ENCODE peak calls at places on chromosome 6, in nine cellular contexts. K is endothelial cell; H is kidney glomerular epithelial cell; C is breast epithelium; Y is kidney epithelial cell; G is ascending aorta; B is activated CD4-positive, CD25-positive, alpha-beta regulatory T cell; D is T-helper 1 cell; A is T-helper 2 cell treated with Interferon-gamma antibody and Interleukin-4, amounts not matched to agents 5 μg/mL and 100 μg/mL, for 36 hours. M is an unnamed sample.

GRCh38 chr6:122494665-122495272 is 23.2 kb upstream of the SERINC1 start:
- DNase-seq in G (no peak), C (no peak), K (no peak), Y (no peak), A (no peak), D (no peak), B (no peak), H (no peak), M (no peak)

GRCh38 chr6:49918787-49919186 is 45.2 kb downstream of the DEFB114 start:
- DNase-seq in C (no peak), D (no peak), K (no peak), B (no peak), H (no peak), A (no peak), Y (no peak), G (no peak), M (no peak)

GRCh38 chr6:159092631-159093030 is 47.8 kb upstream of the TAGAP start:
- DNase-seq in D (no peak), C (no peak), A (no peak), H (no peak), G (no peak), Y (no peak), K (no peak), B (no peak), M (no peak)

GRCh38 chr6:37788259-37788658 is 31.3 kb upstream of the ZFAND3 start:
- DNase-seq in Y (no peak), K (no peak), D (no peak), A (no peak), B (no peak), C (no peak), H (no peak), G (no peak), M (no peak)

GRCh38 chr6:14059791-14060436 is 57.7 kb upstream of the CD83 start:
- DNase-seq in H (peak), G (no peak), Y (peak), A (no peak), D (no peak), B (no peak), K (no peak), C (peak), M (no peak)

GRCh38 chr6:147149092-147149491 is 55.1 kb upstream of the STXBP5 start:
- DNase-seq in D (no peak), A (no peak), Y (no peak), B (no peak), C (no peak), K (no peak), G (no peak), H (no peak), M (no peak)

GRCh38 chr6:119742188-119742803 is 392.7 kb upstream of the MAN1A1 start:
- DNase-seq in Y (peak), D (no peak), B (peak), K (peak), H (peak), A (peak), G (no peak), C (no peak), M (no peak)

GRCh38 chr6:44661221-44661609 is 273.7 kb downstream of the CDC5L start:
- DNase-seq in K (no peak), A (no peak), D (no peak), H (peak), C (peak), G (no peak), Y (peak), B (no peak), M (no peak)

GRCh38 chr6:169186496-169187169 is 67.0 kb downstream of the THBS2 start:
- DNase-seq in G (no peak), Y (no peak), A (no peak), B (no peak), K (no peak), H (no peak), C (no peak), D (no peak), M (no peak)

GRCh38 chr6:3222506-3223038 is 4.9 kb downstream of the TUBB2B start:
- DNase-seq in K (no peak), C (no peak), Y (no peak), B (no peak), G (no peak), H (no peak), D (no peak), A (no peak), M (no peak)

GRCh38 chr6:30075987-30076311 is 380 bp upstream of the RNF39 start:
- DNase-seq in A (no peak), H (no peak), K (no peak), C (peak), B (no peak), Y (no peak), D (no peak), G (no peak), M (no peak)

GRCh38 chr6:143059616-143060353 is 904 bp upstream of the AIG1 start:
- DNase-seq in C (peak), G (no peak), A (peak), Y (peak), B (no peak), K (no peak), H (peak), D (no peak), M (no peak)

GRCh38 chr6:37625591-37626374 is 71.9 kb downstream of the MDGA1 start:
- DNase-seq in D (no peak), A (no peak), B (no peak), G (no peak), K (no peak), C (no peak), H (no peak), Y (no peak), M (no peak)

GRCh38 chr6:148193063-148193680 is 149.5 kb upstream of the SASH1 start:
- DNase-seq in K (no peak), Y (peak), A (no peak), G (no peak), B (no peak), H (peak), C (peak), D (no peak), M (no peak)

GRCh38 chr6:136037246-136037884 is 185.9 kb downstream of the PDE7B start:
- DNase-seq in Y (no peak), C (no peak), D (no peak), H (peak), G (no peak), K (no peak), B (no peak), A (peak), M (no peak)

GRCh38 chr6:111030008-111031006 is 48.5 kb downstream of the RPF2 start:
- DNase-seq in G (no peak), K (no peak), C (no peak), Y (no peak), B (no peak), H (no peak), A (no peak), D (no peak), M (no peak)

GRCh38 chr6:24985313-24985712 is 49.6 kb upstream of the RIPOR2 start:
- DNase-seq in A (no peak), G (no peak), C (no peak), H (no peak), B (no peak), D (no peak), K (no peak), Y (no peak), M (no peak)

GRCh38 chr6:1657116-1657776 is 47.5 kb downstream of the FOXC1 start:
- DNase-seq in K (no peak), B (no peak), C (no peak), A (no peak), G (no peak), D (no peak), Y (no peak), H (peak), M (no peak)

GRCh38 chr6:101069191-101069795 is 188.2 kb upstream of the ASCC3 start:
- DNase-seq in A (no peak), Y (no peak), B (no peak), D (no peak), H (no peak), K (no peak), C (no peak), G (no peak), M (no peak)

GRCh38 chr6:144544266-144544830 is 259.2 kb downstream of the UTRN start:
- DNase-seq in Y (no peak), B (no peak), A (no peak), G (no peak), K (no peak), D (no peak), C (no peak), H (no peak), M (no peak)

GRCh38 chr6:96465321-96465903 is 56.2 kb upstream of the UFL1 start:
- DNase-seq in K (no peak), D (no peak), B (no peak), Y (no peak), G (no peak), C (no peak), H (no peak), A (no peak), M (no peak)

GRCh38 chr6:41877051-41877680 is 18.0 kb downstream of the USP49 start:
- DNase-seq in Y (no peak), D (no peak), C (no peak), K (no peak), H (no peak), G (no peak), B (no peak), A (no peak), M (no peak)

GRCh38 chr6:41372526-41373366 is 37.3 kb downstream of the NCR2 start:
- DNase-seq in D (no peak), A (no peak), H (no peak), K (no peak), B (no peak), Y (no peak), C (no peak), G (no peak), M (no peak)

GRCh38 chr6:39835856-39836442 is 43.8 kb downstream of the DAAM2 start:
- DNase-seq in C (no peak), G (no peak), K (no peak), A (no peak), Y (no peak), B (no peak), D (no peak), H (no peak), M (no peak)

GRCh38 chr6:110859335-110859792 is 15.2 kb upstream of the AMD1 start:
- DNase-seq in A (no peak), B (no peak), Y (no peak), G (no peak), C (no peak), H (no peak), D (no peak), K (no peak), M (no peak)

GRCh38 chr6:134345780-134346179 is 27.9 kb upstream of the SGK1 start:
- DNase-seq in Y (no peak), A (no peak), G (no peak), H (no peak), D (no peak), C (peak), B (no peak), K (no peak), M (no peak)

GRCh38 chr6:50520862-50521261 is 192.5 kb upstream of the TFAP2D start:
- DNase-seq in C (no peak), D (no peak), Y (no peak), B (no peak), K (no peak), G (no peak), A (no peak), H (no peak), M (no peak)

GRCh38 chr6:161569071-161569470 is 295.2 kb upstream of the AGPAT4 start:
- DNase-seq in B (no peak), D (no peak), K (no peak), G (no peak), H (no peak), A (no peak), Y (no peak), C (no peak), M (no peak)

GRCh38 chr6:2858678-2859324 is 17.1 kb upstream of the SERPINB1 start:
- DNase-seq in A (no peak), H (no peak), Y (no peak), B (no peak), K (no peak), D (peak), G (no peak), C (no peak), M (no peak)

GRCh38 chr6:149545754-149546471 is at the start of gene PPIL4:
- DNase-seq in B (peak), H (peak), A (peak), G (peak), K (peak), Y (peak), D (peak), C (peak), M (peak)

GRCh38 chr6:169978615-169979161 is 227.3 kb downstream of the ERMARD start:
- DNase-seq in G (peak), H (no peak), C (peak), K (no peak), Y (no peak), A (no peak), D (no peak), B (no peak), M (no peak)

GRCh38 chr6:40755046-40755681 is 168.0 kb upstream of the LRFN2 start:
- DNase-seq in K (no peak), A (no peak), B (no peak), Y (no peak), D (no peak), C (no peak), H (peak), G (no peak), M (no peak)

GRCh38 chr6:149233056-149233715 is 84.3 kb upstream of the TAB2 start:
- DNase-seq in H (peak), K (no peak), B (no peak), D (peak), C (no peak), G (no peak), Y (peak), A (peak), M (no peak)

GRCh38 chr6:36701401-36701991 is 3.9 kb downstream of the RAB44 start:
- DNase-seq in B (no peak), K (no peak), G (no peak), C (no peak), A (no peak), Y (no peak), D (no peak), H (no peak), M (no peak)

M was measured in cortex of kidney.